ENCODE peak calls at places on chromosomes 3 and 15, in five cellular contexts. I is Panc1, W is esophagus squamous epithelium, D is pancreas, B is fibroblast of lung. R is an unnamed sample. For H3K9me3, the result is how much of the 10 kb centered on the place peaks cover.

GRCh38 chr3:111627092-111627491 is 31.9 kb upstream of the ZBED2 start:
- DNase-seq in I (no peak), W (no peak), D (no peak), B (peak), R (no peak)

GRCh38 chr3:36992806-36993325 is at the start of gene EPM2AIP1:
- DNase-seq in I (no peak), W (no peak), D (no peak), B (no peak), R (no peak)

GRCh38 chr15:45551691-45552090 is 29.1 kb upstream of the SLC30A4 start:
- DNase-seq in I (no peak), W (no peak), D (no peak), B (no peak), R (no peak)

GRCh38 chr3:64488938-64489337 is 198.9 kb downstream of the ADAMTS9 start:
- DNase-seq in I (no peak), W (no peak), D (no peak), B (no peak), R (no peak)

GRCh38 chr3:105511031-105511430 is 144.3 kb downstream of the ALCAM start:
- DNase-seq in I (no peak), W (no peak), D (no peak), B (no peak), R (no peak)

GRCh38 chr3:42515976-42516375 is 13.5 kb downstream of the VIPR1 start:
- DNase-seq in I (no peak), W (no peak), D (no peak), B (no peak), R (no peak)

GRCh38 chr15:29003446-29004233 is 117.9 kb downstream of the APBA2 start:
- DNase-seq in I (no peak), W (no peak), D (no peak), B (no peak), R (no peak)

GRCh38 chr15:55407949-55408766 is at the start of the genes CCPG1 and PIERCE2:
- DNase-seq in I (peak), W (peak), D (peak), B (peak), R (peak)

GRCh38 chr3:186427627-186428026 is 65.6 kb upstream of the DGKG start:
- DNase-seq in I (no peak), W (no peak), D (no peak), B (peak), R (no peak)

GRCh38 chr3:194938845-194939531 is 253.3 kb downstream of the FAM43A start:
- DNase-seq in I (no peak), W (no peak), D (no peak), B (no peak), R (no peak)

GRCh38 chr15:45129651-45130129 is at the start of the genes DUOX1 and DUOXA1:
- DNase-seq in I (no peak), W (no peak), D (no peak), B (no peak), R (no peak)

GRCh38 chr3:10772230-10773161 is 43.5 kb upstream of the SLC6A11 start:
- DNase-seq in I (no peak), W (no peak), D (no peak), B (no peak), R (no peak)

GRCh38 chr3:171044828-171045793 is 18.6 kb upstream of the SLC2A2 start:
- DNase-seq in I (no peak), W (no peak), D (no peak), B (peak), R (no peak)

GRCh38 chr3:61927332-61927731 is 366.0 kb downstream of the PTPRG start:
- DNase-seq in I (no peak), W (no peak), D (peak), B (peak), R (no peak)

GRCh38 chr3:46673151-46674030 is 20.1 kb downstream of the ALS2CL start:
- DNase-seq in I (no peak), W (no peak), D (no peak), B (no peak), R (no peak)

GRCh38 chr15:71743861-71744382 is 66.4 kb upstream of the NR2E3 start:
- DNase-seq in I (no peak), W (no peak), D (peak), B (peak), R (peak)

GRCh38 chr3:98793971-98794370 is 30.8 kb downstream of the ST3GAL6 start:
- DNase-seq in I (no peak), W (no peak), D (no peak), B (no peak), R (no peak)

GRCh38 chr3:102200560-102200959 is 234.3 kb upstream of the ZPLD1 start:
- DNase-seq in I (no peak), W (no peak), D (no peak), B (no peak), R (no peak)

GRCh38 chr3:115436767-115437301 is 186.5 kb upstream of the GAP43 start:
- DNase-seq in I (no peak), W (no peak), D (no peak), B (peak), R (no peak)

GRCh38 chr3:133943639-133944131 is 48.0 kb upstream of the RAB6B start:
- DNase-seq in I (peak), W (no peak), D (peak), B (peak), R (no peak)

GRCh38 chr3:153961498-153961897 is 159.7 kb upstream of the ARHGEF26 start:
- DNase-seq in I (no peak), W (no peak), D (no peak), B (no peak), R (no peak)

GRCh38 chr3:139122221-139122581 is 77.5 kb upstream of the PRR23C start:
- DNase-seq in I (no peak), W (no peak), D (no peak), B (peak), R (no peak)

GRCh38 chr15:88744548-88745020 is 58.7 kb upstream of the ACAN start:
- DNase-seq in I (no peak), W (no peak), D (no peak), B (no peak), R (no peak)

GRCh38 chr3:71652786-71653419 is 69.4 kb upstream of the FOXP1 start:
- DNase-seq in I (no peak), W (no peak), D (peak), B (peak), R (no peak)

GRCh38 chr3:150059241-150059640 is 88.5 kb upstream of the PFN2 start:
- DNase-seq in I (no peak), W (no peak), D (no peak), B (no peak), R (no peak)

GRCh38 chr15:80159811-80160569 is 7.2 kb downstream of the FAH start:
- DNase-seq in I (no peak), W (no peak), D (no peak), B (peak), R (no peak)

GRCh38 chr15:62647195-62647865 is 395.2 kb upstream of the TPM1 start:
- DNase-seq in I (peak), W (no peak), D (no peak), B (peak), R (no peak)

DNA sequence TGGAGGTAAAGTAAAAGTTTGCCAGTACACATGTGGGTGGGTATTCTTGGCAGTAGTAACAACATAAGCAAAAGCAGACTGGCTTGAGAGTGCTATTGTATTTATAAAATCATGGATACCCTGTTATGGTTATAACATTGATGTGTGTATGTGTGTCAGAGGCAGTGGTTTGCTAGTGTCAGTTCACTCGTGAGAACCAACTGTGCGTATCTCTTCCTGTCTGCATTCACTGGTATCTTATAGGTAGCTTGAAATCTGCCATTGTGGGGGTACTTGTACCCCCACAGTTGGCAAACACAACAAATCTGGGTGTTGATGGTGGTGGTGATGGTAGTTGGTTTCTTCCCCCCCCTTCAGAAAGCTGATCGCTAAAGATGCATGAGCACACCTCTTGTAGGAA is 355.8 kb upstream of the SATB1 start:
- DNase-seq in I (no peak), W (no peak), D (no peak), B (no peak), R (no peak)
- H3K9me3 ChIP-seq in I (under half), W (under half), D (under half), B (under half), R (under half)

GRCh38 chr15:57278439-57278838 is 97.9 kb upstream of the CGNL1 start:
- DNase-seq in I (no peak), W (no peak), D (no peak), B (no peak), R (no peak)
- H3K9me3 ChIP-seq in I (under half), W (under half), D (under half), B (under half), R (under half)

GRCh38 chr15:25246641-25247417 is 192.0 kb downstream of the UBE3A start:
- DNase-seq in I (no peak), W (no peak), D (no peak), B (no peak), R (peak)

GRCh38 chr15:25243800-25244097 is 195.1 kb downstream of the UBE3A start:
- DNase-seq in I (no peak), W (no peak), D (no peak), B (no peak), R (peak)

GRCh38 chr15:25245801-25246622 is 192.8 kb downstream of the UBE3A start:
- DNase-seq in I (no peak), W (no peak), D (no peak), B (no peak), R (no peak)

GRCh38 chr15:25242957-25243799 is 195.6 kb downstream of the UBE3A start:
- DNase-seq in I (no peak), W (no peak), D (no peak), B (no peak), R (peak)

GRCh38 chr15:25244731-25245585 is 193.9 kb downstream of the UBE3A start:
- DNase-seq in I (no peak), W (no peak), D (no peak), B (no peak), R (peak)
- H3K9me3 ChIP-seq in I (under half), W (under half), D (under half), B (under half), R (under half)

DNA sequence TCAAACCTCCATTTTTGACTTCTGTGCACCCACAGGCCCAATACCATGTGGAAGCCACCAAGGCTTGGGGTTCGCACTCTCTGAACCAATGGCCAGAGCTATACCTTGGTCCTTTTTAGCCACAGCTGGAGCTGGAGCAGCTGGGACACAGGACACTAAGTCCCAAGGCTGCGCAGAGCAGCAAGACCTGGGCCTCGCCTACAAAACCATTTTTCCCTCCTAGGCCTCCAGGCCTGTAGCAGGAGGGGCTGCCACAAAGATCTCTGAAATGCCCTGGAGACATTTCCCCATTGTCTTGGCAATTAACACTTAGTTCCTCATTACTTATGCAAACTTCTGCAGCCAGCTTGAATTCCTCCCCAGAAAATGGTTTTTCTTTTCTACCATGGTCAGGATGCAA is 81.3 kb downstream of the ZMAT3 start:
- DNase-seq in I (no peak), W (no peak), D (no peak), B (no peak), R (no peak)
- H3K9me3 ChIP-seq in I (under half), W (under half), D (under half), B (under half), R (under half)

DNA sequence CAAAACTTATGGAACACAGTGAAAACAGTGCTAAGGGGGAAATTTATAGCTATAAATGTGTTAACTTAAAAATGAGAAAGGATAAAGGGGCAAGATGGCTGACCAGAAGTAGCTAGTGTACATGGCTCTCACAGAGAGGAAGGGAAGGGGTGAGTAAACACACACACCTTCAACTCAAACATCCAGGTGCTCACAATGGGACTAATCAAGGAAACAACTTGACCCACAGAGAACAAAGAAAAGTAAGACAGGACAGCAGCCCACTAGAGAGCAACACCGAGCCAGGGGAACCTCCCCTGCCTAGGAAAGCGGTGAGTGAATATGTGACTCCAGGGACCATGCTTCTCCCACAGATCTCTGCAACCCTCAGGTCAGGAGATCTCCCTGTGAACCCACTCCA is 85.0 kb upstream of the UBP1 start:
- DNase-seq in I (no peak), W (no peak), D (no peak), B (no peak), R (no peak)
- H3K9me3 ChIP-seq in I (under half), W (under half), D (under half), B (under half), R (under half)

DNA sequence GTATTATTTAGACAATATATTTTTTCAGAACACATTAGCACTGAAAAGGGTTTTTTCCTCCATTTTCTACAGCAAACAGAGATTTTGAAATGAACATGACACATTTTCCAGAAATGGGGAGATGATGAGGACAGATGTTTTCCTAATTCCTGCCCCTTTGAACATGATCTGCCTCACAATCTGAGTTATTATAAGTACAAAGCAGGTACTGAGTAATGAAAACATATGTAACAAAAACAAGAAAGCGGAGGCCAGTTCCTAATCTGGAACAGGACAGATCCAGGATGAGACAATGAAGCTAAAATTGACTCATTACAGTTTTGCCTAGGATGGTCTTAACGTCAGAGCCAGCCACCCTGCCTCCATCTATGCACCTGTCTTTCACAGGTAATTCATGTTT is 642.8 kb upstream of the NR2F2 start:
- DNase-seq in I (no peak), W (no peak), D (no peak), B (no peak), R (no peak)
- H3K9me3 ChIP-seq in I (under half), W (under half), D (under half), B (under half), R (under half)